ENCODE peak calls at places on chromosomes 12 and 14, in seven cellular contexts. Z, C, I, W, M, E and O are unnamed samples. For H3K9me3, the result is how much of the 10 kb centered on the place peaks cover.

GRCh38 chr12:11856971-11857370 is 207.5 kb downstream of the ETV6 start:
- DNase-seq in I (no peak), M (no peak), W (no peak), E (no peak), Z (peak), C (no peak), O (no peak)

GRCh38 chr14:33686856-33687255 is 264.0 kb downstream of the EGLN3 start:
- DNase-seq in M (no peak), I (no peak), Z (no peak), E (no peak), W (no peak), C (no peak), O (no peak)

GRCh38 chr14:104240426-104241157 is 102.2 kb downstream of the KIF26A start:
- DNase-seq in I (no peak), W (no peak), M (no peak), C (no peak), E (no peak), Z (no peak), O (no peak)

GRCh38 chr12:3262466-3262865 is 185.3 kb downstream of the TSPAN9 start:
- DNase-seq in C (no peak), W (no peak), E (no peak), M (no peak), Z (no peak), I (no peak), O (no peak)

GRCh38 chr14:22986508-22987054 is 4.2 kb upstream of the AJUBA start:
- DNase-seq in C (peak), I (peak), W (peak), M (peak), E (peak), Z (peak), O (peak)

GRCh38 chr14:91793704-91794103 is 61.8 kb upstream of the CATSPERB start:
- DNase-seq in W (no peak), I (no peak), M (no peak), E (no peak), C (no peak), Z (no peak), O (no peak)

GRCh38 chr14:49896956-49897355 is 4.1 kb downstream of the ARF6 start:
- DNase-seq in C (no peak), Z (no peak), I (no peak), W (no peak), M (no peak), E (no peak), O (no peak)

GRCh38 chr12:26606911-26607310 is 226.1 kb downstream of the ITPR2 start:
- DNase-seq in C (no peak), W (no peak), I (no peak), Z (no peak), M (no peak), E (no peak), O (no peak)

GRCh38 chr12:83390186-83390585 is 703.5 kb downstream of the TMTC2 start:
- DNase-seq in E (no peak), I (no peak), Z (no peak), C (no peak), M (no peak), W (no peak), O (no peak)

GRCh38 chr12:58671196-58671595 is 249.1 kb downstream of the LRIG3 start:
- DNase-seq in I (no peak), Z (no peak), E (no peak), W (no peak), M (no peak), C (no peak), O (no peak)

GRCh38 chr14:97692084-97692483 is 894.9 kb downstream of the VRK1 start:
- DNase-seq in W (no peak), M (no peak), E (no peak), Z (no peak), C (no peak), I (no peak), O (no peak)

GRCh38 chr12:24695657-24696329 is 253.1 kb downstream of the BCAT1 start:
- DNase-seq in Z (peak), M (no peak), W (no peak), I (no peak), E (no peak), C (no peak), O (no peak)

GRCh38 chr12:96981053-96981452 is 74.0 kb downstream of the NEDD1 start:
- DNase-seq in W (no peak), E (no peak), M (no peak), Z (peak), I (no peak), C (no peak), O (no peak)

GRCh38 chr12:127293507-127294310 is 973.3 kb upstream of the TMEM132C start:
- DNase-seq in W (no peak), E (peak), Z (peak), C (peak), I (no peak), M (peak), O (no peak)

GRCh38 chr14:90611936-90612335 is 204.3 kb downstream of the TTC7B start:
- DNase-seq in Z (peak), W (no peak), M (no peak), E (no peak), I (no peak), C (no peak), O (no peak)

GRCh38 chr14:42930058-42930457 is 1323.4 kb downstream of the LRFN5 start:
- DNase-seq in C (peak), Z (no peak), E (peak), M (no peak), W (no peak), I (no peak), O (no peak)

GRCh38 chr12:80632835-80633234 is 74.6 kb upstream of the MYF6 start:
- DNase-seq in E (no peak), M (no peak), W (no peak), C (no peak), I (no peak), Z (no peak), O (no peak)

GRCh38 chr12:73935817-73936216 is 601.8 kb upstream of the ATXN7L3B start:
- DNase-seq in E (no peak), Z (no peak), C (no peak), W (no peak), M (no peak), I (no peak), O (no peak)

GRCh38 chr12:13175499-13175898 is 21.0 kb upstream of the EMP1 start:
- DNase-seq in Z (no peak), C (no peak), M (no peak), I (no peak), W (no peak), E (no peak), O (no peak)

GRCh38 chr14:87139299-87139698 is 853.7 kb downstream of the GALC start:
- DNase-seq in I (no peak), C (no peak), W (no peak), M (no peak), E (no peak), Z (peak), O (no peak)

GRCh38 chr12:111807232-111807631 is 34.8 kb upstream of the MAPKAPK5 start:
- DNase-seq in Z (no peak), I (peak), C (no peak), M (no peak), W (no peak), E (no peak), O (no peak)

GRCh38 chr14:98867146-98867545 is 404.9 kb downstream of the BCL11B start:
- DNase-seq in E (no peak), C (no peak), Z (no peak), W (no peak), M (no peak), I (no peak), O (no peak)

GRCh38 chr12:4780624-4781023 is 60.4 kb downstream of the GALNT8 start:
- DNase-seq in M (peak), W (no peak), I (no peak), C (peak), Z (no peak), E (no peak), O (no peak)

GRCh38 chr14:65156568-65157366 is 54.5 kb upstream of the MAX start:
- DNase-seq in I (no peak), M (peak), C (no peak), E (no peak), W (peak), Z (peak), O (no peak)

GRCh38 chr14:23306412-23307145 is at the start of gene BCL2L2:
- DNase-seq in I (peak), E (peak), C (peak), Z (peak), M (peak), W (peak), O (no peak)

GRCh38 chr14:99892406-99892805 is 99.2 kb downstream of the EML1 start:
- DNase-seq in Z (no peak), M (no peak), C (no peak), E (no peak), W (no peak), I (no peak), O (no peak)

GRCh38 chr12:104370989-104371870 is 67.7 kb downstream of the EID3 start:
- DNase-seq in I (no peak), M (no peak), E (no peak), C (no peak), W (no peak), Z (peak), O (no peak)

GRCh38 chr14:92981726-92982125 is 58.8 kb downstream of the CHGA start:
- DNase-seq in W (no peak), Z (no peak), E (peak), I (no peak), C (no peak), M (no peak), O (no peak)

GRCh38 chr14:92980866-92981265 is 57.9 kb downstream of the CHGA start:
- DNase-seq in I (no peak), W (no peak), E (no peak), M (no peak), C (no peak), Z (no peak), O (no peak)

GRCh38 chr14:92984082-92984788 is 61.3 kb downstream of the CHGA start:
- DNase-seq in Z (no peak), W (no peak), E (no peak), M (no peak), I (no peak), C (no peak), O (no peak)

GRCh38 chr14:92984896-92985295 is 61.9 kb downstream of the CHGA start:
- DNase-seq in C (no peak), Z (no peak), M (no peak), E (no peak), W (no peak), I (no peak), O (no peak)

GRCh38 chr14:92982941-92983340 is 60.0 kb downstream of the CHGA start:
- DNase-seq in Z (no peak), I (no peak), W (no peak), E (peak), C (no peak), M (no peak), O (no peak)
- H3K9me3 ChIP-seq in Z (under half), I (under half), W (under half), E (under half), C (under half), M (under half), O (under half)

DNA sequence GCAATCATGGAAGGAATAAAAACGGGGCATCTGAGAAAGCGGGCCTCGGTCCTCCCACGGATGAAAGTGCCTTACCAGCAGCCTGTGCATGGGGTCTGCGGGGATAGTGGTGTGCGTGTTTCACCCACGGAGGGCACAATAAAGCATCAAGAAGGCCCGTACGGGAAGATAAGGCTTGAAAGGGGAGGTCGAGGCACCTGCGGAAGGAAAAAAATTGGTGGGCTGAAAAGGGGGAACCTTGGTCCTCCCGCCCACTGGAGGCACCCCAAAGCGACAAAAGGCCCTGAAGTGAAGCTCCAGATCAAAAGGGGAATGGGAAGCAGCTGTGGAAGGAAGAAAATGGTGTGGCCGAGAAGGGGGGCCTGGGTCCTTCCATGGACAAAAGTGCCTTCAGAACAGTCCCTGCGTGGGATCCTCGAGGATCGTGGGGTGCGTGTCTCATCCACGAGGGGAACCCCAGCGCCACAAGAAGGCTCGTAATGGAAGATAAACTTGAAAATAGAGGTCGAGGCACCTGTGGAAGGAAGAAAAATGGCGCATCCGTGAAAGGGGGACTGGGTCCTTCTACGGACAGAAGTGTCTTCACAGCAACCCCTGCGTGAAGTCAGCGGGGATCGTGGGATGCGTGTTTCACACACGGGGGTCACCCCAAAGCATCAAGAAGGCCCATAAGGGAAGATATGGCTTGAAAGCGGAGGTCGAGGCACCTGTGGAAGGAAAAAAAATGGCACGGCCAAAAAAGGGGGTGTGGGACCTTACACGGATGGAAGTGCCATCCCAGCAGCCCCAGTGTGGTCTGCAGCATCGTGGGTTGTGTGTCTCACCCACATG is 276.9 kb downstream of the ALG10 start:
- DNase-seq in M (no peak), I (no peak), C (no peak), E (peak), Z (no peak), W (no peak), O (no peak)
- H3K9me3 ChIP-seq in M (under half), I (under half), C (under half), E (under half), Z (under half), W (under half), O (under half)

GRCh38 chr12:46855760-46856159 is 30.0 kb upstream of the SLC38A4 start:
- DNase-seq in M (no peak), W (no peak), E (no peak), Z (no peak), I (no peak), C (no peak), O (no peak)
- H3K9me3 ChIP-seq in M (under half), W (under half), E (under half), Z (under half), I (under half), C (half or more), O (under half)

DNA sequence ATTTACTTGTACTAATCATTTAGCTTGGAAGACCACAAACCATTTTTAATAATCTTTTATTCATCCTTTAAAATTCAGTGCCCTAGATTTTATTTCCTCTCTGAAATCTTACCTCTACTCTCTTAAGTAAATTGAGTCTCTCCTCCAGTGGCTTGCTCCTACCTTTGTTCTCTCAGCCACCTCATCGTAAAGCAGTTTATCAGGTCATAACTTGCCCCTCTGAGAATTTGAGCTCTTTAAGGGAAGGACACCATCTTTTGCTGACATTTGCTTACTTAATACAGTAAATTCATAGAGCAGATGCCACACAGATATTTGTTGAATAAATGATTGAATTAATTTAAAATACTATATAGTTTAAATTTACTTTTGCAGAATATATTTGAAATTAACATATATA is 794.3 kb downstream of the C12orf50 start:
- DNase-seq in E (no peak), Z (no peak), C (no peak), W (no peak), I (no peak), M (no peak), O (no peak)
- H3K9me3 ChIP-seq in E (under half), Z (under half), C (under half), W (under half), I (under half), M (under half), O (under half)

GRCh38 chr12:78586790-78587189 is 277.8 kb upstream of the SYT1 start:
- DNase-seq in C (no peak), M (no peak), W (no peak), Z (no peak), E (no peak), I (no peak), O (no peak)
- H3K9me3 ChIP-seq in C (half or more), M (under half), W (under half), Z (under half), E (under half), I (under half), O (under half)

GRCh38 chr12:129073157-129073915 is 220.1 kb downstream of the GLT1D1 start:
- DNase-seq in M (no peak), C (no peak), Z (no peak), W (no peak), E (no peak), I (no peak), O (no peak)

GRCh38 chr12:129076466-129077325 is 223.4 kb downstream of the GLT1D1 start:
- DNase-seq in I (no peak), C (no peak), W (no peak), Z (no peak), M (no peak), E (no peak), O (no peak)

GRCh38 chr12:129075451-129076208 is 222.4 kb downstream of the GLT1D1 start:
- DNase-seq in C (no peak), M (no peak), I (no peak), Z (no peak), E (no peak), W (no peak), O (no peak)

GRCh38 chr12:129069886-129070285 is 216.6 kb downstream of the GLT1D1 start:
- DNase-seq in C (no peak), I (no peak), Z (no peak), W (no peak), E (no peak), M (no peak), O (no peak)

GRCh38 chr12:129074379-129074778 is 221.1 kb downstream of the GLT1D1 start:
- DNase-seq in C (no peak), E (no peak), Z (no peak), W (no peak), I (no peak), M (no peak), O (no peak)
- H3K9me3 ChIP-seq in C (under half), E (under half), Z (under half), W (under half), I (under half), M (under half), O (under half)

DNA sequence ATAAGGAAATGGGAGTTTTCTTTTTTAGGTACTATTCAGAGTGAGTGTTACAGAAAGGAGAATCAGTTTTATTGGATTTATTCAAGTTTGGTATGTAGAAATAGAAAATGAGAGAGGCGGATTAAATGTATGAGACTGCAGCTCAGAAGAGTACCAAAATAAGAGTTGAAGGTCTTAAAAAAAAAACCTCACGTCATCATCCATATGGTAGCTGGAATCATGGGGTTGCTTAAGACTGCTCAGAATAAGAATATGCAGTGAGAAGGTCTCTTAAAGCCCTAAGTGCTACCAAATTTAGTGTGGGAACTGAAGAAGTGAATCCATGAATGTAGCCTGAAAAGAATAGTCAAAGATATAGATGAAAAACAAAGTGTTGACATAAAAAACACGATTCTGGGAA is 825.5 kb upstream of the SEL1L start:
- DNase-seq in W (no peak), Z (no peak), I (no peak), M (no peak), E (no peak), C (no peak), O (no peak)
- H3K9me3 ChIP-seq in W (under half), Z (under half), I (under half), M (under half), E (under half), C (under half), O (under half)

GRCh38 chr14:106039400-106039799 is 513.0 kb downstream of the TMEM121 start:
- DNase-seq in M (no peak), E (peak), Z (no peak), W (no peak), C (no peak), I (no peak), O (no peak)
- H3K9me3 ChIP-seq in M (under half), E (under half), Z (under half), W (under half), C (under half), I (under half), O (under half)

DNA sequence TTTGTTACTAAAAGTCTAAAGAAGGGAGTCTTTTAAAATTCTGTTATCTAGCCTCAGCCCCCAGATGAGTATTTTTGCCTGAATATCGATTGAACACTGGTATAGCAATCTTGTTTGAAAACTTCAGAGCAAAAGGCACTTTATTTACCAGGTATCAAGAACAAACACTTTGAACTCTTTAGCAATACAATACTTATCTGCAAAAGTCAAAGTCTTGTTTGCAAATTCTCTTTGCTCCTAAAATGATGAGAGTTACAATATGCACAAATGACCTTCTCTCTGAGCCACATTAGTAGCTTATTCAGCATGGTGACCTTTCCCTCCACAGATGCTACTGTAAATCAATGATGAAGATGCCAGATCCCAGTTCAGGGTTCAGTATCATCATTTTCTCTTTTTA is 752.6 kb upstream of the MGAT4C start:
- DNase-seq in C (no peak), M (no peak), W (no peak), Z (no peak), E (no peak), I (no peak), O (no peak)
- H3K9me3 ChIP-seq in C (under half), M (under half), W (under half), Z (under half), E (under half), I (under half), O (under half)